ENCODE peak calls at places on chromosomes 2 and 18, in ten cellular contexts. U is RWPE1, O is mucosa of descending colon, Z is Calu3, C is uterus, V is HFFc6, S is heart right ventricle, Q is suprapubic skin, J is progenitor cell of endocrine pancreas, D is omental fat pad. E is an unnamed sample.

GRCh38 chr2:160507464-160507863 is 13.9 kb upstream of the RBMS1 start:
- DNase-seq in U (no peak), O (no peak), Z (no peak), C (no peak), V (no peak), S (no peak), Q (no peak), J (no peak), D (no peak), E (no peak)

GRCh38 chr2:16257725-16258028 is 317.3 kb downstream of the MYCN start:
- DNase-seq in U (no peak), O (no peak), Z (no peak), C (no peak), V (no peak), S (no peak), Q (no peak), J (no peak), D (no peak), E (no peak)

GRCh38 chr2:52414596-52414995 is 1353.0 kb upstream of the CHAC2 start:
- DNase-seq in U (no peak), O (no peak), Z (no peak), C (no peak), V (no peak), S (no peak), Q (no peak), J (no peak), D (no peak), E (no peak)

GRCh38 chr2:23425886-23426283 is 40.9 kb downstream of the KLHL29 start:
- DNase-seq in U (no peak), O (no peak), Z (no peak), C (no peak), V (no peak), S (no peak), Q (no peak), J (no peak), D (no peak), E (no peak)

GRCh38 chr2:10400002-10400401 is 48.1 kb downstream of the ODC1 start:
- DNase-seq in U (no peak), O (peak), Z (no peak), C (no peak), V (no peak), S (no peak), Q (no peak), J (no peak), D (no peak), E (no peak)

GRCh38 chr2:136383161-136383560 is 265.2 kb upstream of the CXCR4 start:
- DNase-seq in U (no peak), O (no peak), Z (no peak), C (no peak), V (no peak), S (no peak), Q (no peak), J (no peak), D (no peak), E (no peak)

GRCh38 chr2:106094101-106094860 is 99.8 kb downstream of the UXS1 start:
- DNase-seq in U (no peak), O (no peak), Z (no peak), C (no peak), V (no peak), S (no peak), Q (no peak), J (no peak), D (no peak), E (no peak)

GRCh38 chr18:47964086-47964485 is 33.6 kb upstream of the SMAD2 start:
- DNase-seq in U (no peak), O (no peak), Z (no peak), C (no peak), V (no peak), S (no peak), Q (no peak), J (no peak), D (no peak), E (no peak)

GRCh38 chr18:75407468-75408437 is 19.8 kb downstream of the SMIM21 start:
- DNase-seq in U (no peak), O (no peak), Z (no peak), C (no peak), V (peak), S (no peak), Q (no peak), J (no peak), D (no peak), E (no peak)

GRCh38 chr2:229713371-229714079 is 830 bp downstream of the DNER start:
- DNase-seq in U (peak), O (no peak), Z (peak), C (no peak), V (no peak), S (no peak), Q (no peak), J (peak), D (no peak), E (no peak)

GRCh38 chr2:60819155-60819862 is 62.1 kb upstream of the REL start:
- DNase-seq in U (no peak), O (peak), Z (no peak), C (no peak), V (no peak), S (no peak), Q (no peak), J (no peak), D (no peak), E (no peak)

GRCh38 chr2:133705287-133705686 is 137.0 kb upstream of the NCKAP5 start:
- DNase-seq in U (no peak), O (no peak), Z (no peak), C (no peak), V (no peak), S (no peak), Q (no peak), J (no peak), D (no peak), E (no peak)

GRCh38 chr2:26521054-26521912 is 43.4 kb upstream of the OTOF start:
- DNase-seq in U (peak), O (no peak), Z (peak), C (no peak), V (no peak), S (no peak), Q (peak), J (no peak), D (no peak), E (no peak)

GRCh38 chr18:47263197-47263827 is 11.9 kb upstream of the SKOR2 start:
- DNase-seq in U (no peak), O (no peak), Z (no peak), C (no peak), V (no peak), S (no peak), Q (no peak), J (no peak), D (no peak), E (peak)

GRCh38 chr2:237223208-237223861 is 137.6 kb downstream of the COPS8 start:
- DNase-seq in U (no peak), O (no peak), Z (peak), C (peak), V (peak), S (no peak), Q (no peak), J (no peak), D (no peak), E (peak)

GRCh38 chr2:217707116-217707742 is 295.6 kb downstream of the TNS1 start:
- DNase-seq in U (peak), O (no peak), Z (peak), C (peak), V (peak), S (no peak), Q (peak), J (no peak), D (no peak), E (no peak)

GRCh38 chr2:37993135-37993534 is 68.0 kb downstream of the RMDN2 start:
- DNase-seq in U (no peak), O (no peak), Z (no peak), C (no peak), V (no peak), S (no peak), Q (no peak), J (no peak), D (no peak), E (no peak)
- TF ChIP-seq CTCF in U (no peak), O (no peak), Z (no peak), C (no peak), V (peak), S (no peak), Q (no peak), J (no peak), D (no peak), E (peak)

DNA sequence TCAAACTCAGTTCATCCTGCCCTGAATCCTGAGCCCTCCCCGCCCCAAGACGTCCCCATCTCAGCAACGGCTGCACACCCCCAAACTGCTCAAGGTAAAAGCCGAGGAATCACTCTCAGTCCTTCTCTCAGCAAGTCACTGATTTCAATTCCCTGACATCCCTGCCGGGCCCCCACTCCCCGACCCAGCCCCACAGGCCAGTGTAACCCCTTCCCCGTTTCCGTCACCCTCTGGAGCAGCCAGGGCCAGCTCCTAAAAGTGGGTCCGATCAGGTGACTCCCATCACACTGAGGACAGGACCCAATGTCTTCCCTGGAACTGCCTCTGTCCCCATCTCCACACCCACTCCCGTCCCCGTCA is 20.5 kb downstream of the SNORC start:
- DNase-seq in U (no peak), O (no peak), Z (no peak), C (no peak), V (no peak), S (no peak), Q (no peak), J (no peak), D (no peak), E (peak)
- TF ChIP-seq CTCF in U (no peak), O (no peak), Z (no peak), C (no peak), V (no peak), S (no peak), Q (no peak), J (no peak), D (no peak), E (no peak)

GRCh38 chr2:101253713-101254085 is 1.0 kb downstream of the CNOT11 start:
- DNase-seq in U (no peak), O (no peak), Z (no peak), C (no peak), V (no peak), S (no peak), Q (no peak), J (no peak), D (no peak), E (no peak)

GRCh38 chr2:101252408-101253012 is at the start of gene CNOT11:
- DNase-seq in U (peak), O (peak), Z (peak), C (peak), V (peak), S (peak), Q (peak), J (peak), D (peak), E (peak)

GRCh38 chr2:101249826-101250225 is 2.9 kb upstream of the CNOT11 start:
- DNase-seq in U (no peak), O (no peak), Z (no peak), C (no peak), V (no peak), S (no peak), Q (no peak), J (no peak), D (no peak), E (no peak)

GRCh38 chr2:101253013-101253712 is 477 bp downstream of the CNOT11 start:
- DNase-seq in U (peak), O (peak), Z (peak), C (peak), V (peak), S (peak), Q (peak), J (peak), D (peak), E (peak)

DNA sequence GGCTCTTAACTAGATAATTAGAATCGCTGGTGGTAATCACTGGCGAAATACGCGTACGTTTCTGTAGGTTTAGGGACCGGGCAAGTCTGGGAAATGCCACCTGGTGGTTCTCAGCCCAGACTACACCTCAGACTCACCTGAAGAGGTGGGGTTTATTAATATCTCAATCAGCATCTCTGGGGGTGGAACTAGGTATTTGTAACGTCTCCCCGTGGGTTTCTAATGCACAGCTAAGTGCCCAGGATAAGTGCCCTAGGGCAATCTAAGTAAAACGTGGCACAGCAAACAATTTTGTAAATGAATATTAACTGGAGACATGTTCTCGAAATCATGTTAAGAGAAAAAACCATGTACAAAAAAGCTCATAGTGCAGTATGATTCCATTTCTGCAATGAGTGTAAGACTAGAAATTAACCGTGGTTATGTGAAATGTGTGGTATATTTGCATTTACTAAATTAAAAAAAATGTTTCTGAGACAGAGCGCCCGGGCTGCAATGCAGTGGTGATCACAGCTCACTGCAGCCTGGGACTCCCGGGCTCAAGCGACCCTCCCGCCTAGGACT is 760 bp upstream of the CNOT11 start:
- DNase-seq in U (peak), O (no peak), Z (peak), C (no peak), V (no peak), S (no peak), Q (no peak), J (peak), D (no peak), E (no peak)
- TF ChIP-seq CTCF in U (peak), O (peak), Z (peak), C (peak), V (peak), S (no peak), Q (peak), J (peak), D (no peak), E (peak)

GRCh38 chr2:42195559-42195958 is 26.4 kb downstream of the EML4 start:
- DNase-seq in U (peak), O (no peak), Z (no peak), C (no peak), V (peak), S (no peak), Q (no peak), J (no peak), D (no peak), E (no peak)

GRCh38 chr2:42197792-42198191 is 28.6 kb downstream of the EML4 start:
- DNase-seq in U (no peak), O (no peak), Z (no peak), C (no peak), V (no peak), S (no peak), Q (no peak), J (no peak), D (no peak), E (no peak)

GRCh38 chr2:42198466-42198865 is 29.3 kb downstream of the EML4 start:
- DNase-seq in U (no peak), O (no peak), Z (no peak), C (no peak), V (no peak), S (no peak), Q (no peak), J (no peak), D (no peak), E (no peak)

GRCh38 chr2:42196070-42196402 is 26.9 kb downstream of the EML4 start:
- DNase-seq in U (no peak), O (no peak), Z (no peak), C (no peak), V (no peak), S (no peak), Q (no peak), J (no peak), D (no peak), E (no peak)

DNA sequence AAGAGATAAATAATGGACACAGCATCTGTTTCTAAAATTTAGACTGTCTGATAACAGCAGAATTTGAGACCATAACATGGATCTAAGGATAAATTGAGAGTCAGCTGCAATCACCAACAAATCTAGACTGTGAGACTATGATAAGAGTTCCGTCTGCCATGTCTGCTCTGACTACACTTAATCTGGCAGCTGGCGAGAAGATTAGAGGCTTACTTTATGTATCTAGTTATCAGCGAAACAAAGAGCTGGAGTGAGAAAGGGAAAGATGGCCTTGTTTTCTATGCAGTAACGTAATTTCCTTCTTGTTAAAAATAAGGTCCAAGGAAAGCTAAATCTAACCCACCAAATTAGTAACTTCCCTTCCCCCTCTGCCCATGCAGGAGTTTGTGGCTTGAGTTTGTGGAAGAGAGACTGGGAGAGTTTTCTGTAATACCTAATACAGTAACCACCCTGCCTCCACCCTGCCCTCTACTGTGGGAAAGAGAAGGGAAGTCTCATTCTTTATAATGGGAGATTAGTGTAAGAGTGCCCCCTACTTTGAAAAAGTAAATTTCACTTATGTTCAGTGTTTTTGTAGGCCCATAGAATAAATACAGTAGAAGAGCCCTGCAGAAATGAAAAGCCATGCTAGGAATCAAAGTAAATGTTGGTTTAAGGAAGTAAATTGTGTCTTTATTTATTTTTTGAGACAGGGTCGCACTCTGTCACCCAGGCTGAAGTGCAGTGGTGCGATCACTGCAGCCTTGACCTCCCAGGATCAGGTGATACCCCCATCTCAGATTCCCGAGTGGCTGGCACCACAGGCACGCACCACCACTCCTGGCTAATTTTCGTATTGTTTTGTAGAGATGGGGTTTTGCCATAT is 27.5 kb downstream of the EML4 start:
- DNase-seq in U (no peak), O (no peak), Z (peak), C (peak), V (peak), S (peak), Q (no peak), J (no peak), D (no peak), E (no peak)
- TF ChIP-seq CTCF in U (no peak), O (no peak), Z (peak), C (peak), V (peak), S (peak), Q (no peak), J (peak), D (no peak), E (peak)

GRCh38 chr2:78999410-78999809 is 26.1 kb upstream of the REG3G start:
- DNase-seq in U (peak), O (no peak), Z (no peak), C (no peak), V (peak), S (no peak), Q (no peak), J (no peak), D (no peak), E (no peak)

GRCh38 chr2:78992807-78993517 is 32.5 kb upstream of the REG3G start:
- DNase-seq in U (peak), O (peak), Z (no peak), C (no peak), V (no peak), S (no peak), Q (no peak), J (peak), D (no peak), E (no peak)

GRCh38 chr2:78992451-78992806 is 33.1 kb upstream of the REG3G start:
- DNase-seq in U (peak), O (no peak), Z (no peak), C (no peak), V (no peak), S (no peak), Q (no peak), J (peak), D (no peak), E (no peak)

GRCh38 chr2:78994789-78995188 is 30.7 kb upstream of the REG3G start:
- DNase-seq in U (no peak), O (no peak), Z (no peak), C (no peak), V (no peak), S (no peak), Q (no peak), J (no peak), D (no peak), E (no peak)

GRCh38 chr2:78993518-78994148 is 31.9 kb upstream of the REG3G start:
- DNase-seq in U (no peak), O (no peak), Z (no peak), C (no peak), V (no peak), S (no peak), Q (no peak), J (no peak), D (no peak), E (no peak)
- TF ChIP-seq CTCF in U (no peak), O (no peak), Z (no peak), C (no peak), V (no peak), S (no peak), Q (no peak), J (no peak), D (no peak), E (no peak)

GRCh38 chr2:238433300-238433915 is 6.7 kb downstream of the ASB1 start:
- DNase-seq in U (no peak), O (no peak), Z (no peak), C (no peak), V (no peak), S (no peak), Q (no peak), J (no peak), D (no peak), E (no peak)
- TF ChIP-seq CTCF in U (no peak), O (no peak), Z (no peak), C (no peak), V (no peak), S (no peak), Q (no peak), J (no peak), D (no peak), E (peak)

DNA sequence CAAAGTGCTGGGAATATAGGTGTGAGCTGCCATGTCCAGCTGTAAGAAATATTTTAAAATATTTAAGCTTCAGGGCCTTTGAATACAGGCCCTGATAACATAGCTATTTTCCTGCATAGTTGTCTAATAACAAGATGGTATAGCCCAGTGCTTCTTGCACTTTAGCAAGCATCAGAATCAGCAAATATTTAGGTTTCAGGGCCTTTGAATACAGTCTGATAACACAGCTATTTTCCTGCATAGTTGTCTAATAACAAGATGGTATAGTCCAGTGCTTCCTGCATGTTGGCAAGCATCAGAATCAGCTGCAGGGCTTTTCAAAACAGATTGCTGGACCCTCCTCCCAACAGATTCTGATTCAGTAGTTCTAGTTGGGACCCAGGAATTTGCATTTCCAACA is 5.6 kb downstream of the GEMIN6 start:
- DNase-seq in U (no peak), O (no peak), Z (no peak), C (no peak), V (no peak), S (no peak), Q (no peak), J (no peak), D (no peak), E (no peak)
- TF ChIP-seq CTCF in U (no peak), O (no peak), Z (no peak), C (no peak), V (no peak), S (no peak), Q (no peak), J (no peak), D (no peak), E (no peak)

E was measured in chondrocyte.